ENCODE peak calls at places on chromosomes 7 and 10, in nine cellular contexts. Y is A549; S is K562; J is CD8-positive, alpha-beta memory T cell; K is SJSA1; V is neuronal stem cell; T is naive thymus-derived CD4-positive, alpha-beta T cell; D is mesendoderm; F is heart right ventricle. L is an unnamed sample.

GRCh38 chr10:91409069-91409868 is 875 bp upstream of the HECTD2 start:
- DNase-seq in J (peak; percentile 12), F (peak; percentile 89), Y (peak; percentile 75), T (no peak), S (peak; percentile 53), V (peak; percentile 73), D (peak; percentile 75), K (peak; percentile 90), L (peak; percentile 69)

GRCh38 chr7:30163231-30163894 is 28.6 kb downstream of the MTURN start:
- DNase-seq in V (no peak), Y (no peak), K (peak; percentile 80), S (peak; percentile 56), J (peak; percentile 18), T (no peak), D (no peak), F (no peak), L (no peak)

GRCh38 chr7:3922175-3922635 is 621.2 kb downstream of the SDK1 start:
- DNase-seq in J (no peak), D (peak; percentile 98), T (no peak), S (peak; percentile 37), V (peak; percentile 6), Y (peak; percentile 56), K (peak; percentile 91), F (peak; percentile 23), L (peak; percentile 89)

GRCh38 chr10:86253171-86254072 is 113.2 kb downstream of the GRID1 start:
- DNase-seq in D (peak; percentile 68), J (no peak), K (no peak), S (no peak), F (no peak), Y (no peak), T (no peak), V (no peak), L (no peak)

GRCh38 chr7:20217193-20217948 is at the start of gene MACC1:
- DNase-seq in F (no peak), D (peak; percentile 89), S (peak; percentile 60), V (peak; percentile 23), J (peak; percentile 16), K (no peak), T (peak; percentile 40), Y (no peak), L (no peak)

GRCh38 chr10:125881192-125881591 is at the start of gene DHX32:
- DNase-seq in S (no peak), Y (no peak), T (no peak), K (no peak), J (no peak), V (peak; percentile 87), D (peak; percentile 91), F (no peak), L (no peak)

GRCh38 chr10:74766501-74766900 is 59.9 kb upstream of the KAT6B start:
- DNase-seq in K (peak; percentile 8), V (no peak), S (no peak), T (no peak), Y (no peak), D (no peak), F (no peak), J (no peak), L (no peak)

GRCh38 chr10:103276941-103277712 is at the start of gene INA:
- DNase-seq in D (peak; percentile 87), S (no peak), T (no peak), Y (peak; percentile 39), K (no peak), J (no peak), F (no peak), V (peak; percentile 75), L (peak; percentile 60)

GRCh38 chr7:38681882-38682281 is 50.7 kb upstream of the AMPH start:
- DNase-seq in K (no peak), D (no peak), F (no peak), J (no peak), S (no peak), V (no peak), T (no peak), Y (no peak), L (peak; percentile 36)

GRCh38 chr10:99621454-99622246 is 1.4 kb upstream of the SLC25A28 start:
- DNase-seq in Y (no peak), D (no peak), V (no peak), K (no peak), F (no peak), T (no peak), S (peak; percentile 13), J (no peak), L (no peak)

GRCh38 chr10:61939575-61940301 is 38.2 kb downstream of the ARID5B start:
- DNase-seq in K (peak; percentile 84), Y (no peak), V (no peak), D (no peak), S (peak; percentile 22), F (no peak), T (no peak), J (no peak), L (no peak)

GRCh38 chr7:30617359-30617758 is 22.7 kb downstream of the GARS1 start:
- DNase-seq in Y (no peak), V (no peak), F (no peak), D (no peak), J (no peak), K (no peak), S (no peak), T (no peak), L (no peak)

GRCh38 chr7:43531700-43532099 is 51.2 kb upstream of the STK17A start:
- DNase-seq in S (no peak), D (no peak), J (no peak), V (no peak), K (no peak), Y (no peak), T (no peak), F (peak; percentile 31), L (peak; percentile 36)

GRCh38 chr10:60388116-60388515 is 1.6 kb downstream of the ANK3 start:
- DNase-seq in T (no peak), F (no peak), S (no peak), K (no peak), Y (no peak), V (no peak), J (no peak), D (no peak), L (no peak)

GRCh38 chr10:73800560-73801252 is 10.7 kb downstream of the NDST2 start:
- DNase-seq in J (no peak), D (no peak), T (no peak), Y (no peak), V (no peak), K (no peak), F (no peak), S (no peak), L (no peak)

GRCh38 chr10:88913157-88913556 is 33.1 kb downstream of the STAMBPL1 start:
- DNase-seq in Y (no peak), J (no peak), F (no peak), D (no peak), V (no peak), K (no peak), S (no peak), T (no peak), L (no peak)

GRCh38 chr10:35637456-35637855 is 4.6 kb downstream of the FZD8 start:
- DNase-seq in Y (no peak), V (peak; percentile 92), S (no peak), D (peak; percentile 79), F (no peak), K (no peak), T (no peak), J (no peak), L (peak; percentile 65)

GRCh38 chr10:58457761-58458616 is 54.7 kb upstream of the BICC1 start:
- DNase-seq in Y (no peak), V (no peak), D (no peak), J (no peak), T (no peak), S (no peak), K (peak; percentile 61), F (peak; percentile 74), L (peak; percentile 99)

GRCh38 chr10:117136391-117136975 is 1.6 kb downstream of the VAX1 start:
- DNase-seq in D (peak; percentile 25), K (no peak), F (no peak), T (no peak), Y (no peak), S (no peak), J (no peak), V (no peak), L (no peak)

GRCh38 chr10:117134084-117135025 is 3.7 kb downstream of the VAX1 start:
- DNase-seq in Y (no peak), F (no peak), D (peak; percentile 66), T (no peak), J (no peak), V (peak; percentile 49), K (no peak), S (no peak), L (peak; percentile 69)

GRCh38 chr10:117135480-117136140 is 2.5 kb downstream of the VAX1 start:
- DNase-seq in T (no peak), F (no peak), V (no peak), S (no peak), Y (no peak), K (no peak), J (no peak), D (no peak), L (no peak)

GRCh38 chr10:117133273-117134083 is 4.6 kb downstream of the VAX1 start:
- DNase-seq in Y (no peak), K (no peak), F (no peak), T (no peak), V (no peak), D (peak; percentile 50), S (no peak), J (no peak), L (no peak)

GRCh38 chr10:117135026-117135372 is 3.1 kb downstream of the VAX1 start:
- DNase-seq in K (no peak), V (no peak), J (no peak), F (no peak), S (no peak), Y (no peak), T (no peak), D (peak; percentile 55), L (no peak)
- H3K4me1 ChIP-seq in K (peaks cover 10% of the 10 kb centered on the region), V (peaks cover 41% of the 10 kb centered on the region), J (peaks cover 14% of the 10 kb centered on the region), F (peaks cover 48% of the 10 kb centered on the region), S (no peaks in the 10 kb centered on the region), Y (peaks cover 4% of the 10 kb centered on the region), T (peaks cover 12% of the 10 kb centered on the region), D (peaks cover 8% of the 10 kb centered on the region), L (peaks cover 20% of the 10 kb centered on the region)

GRCh38 chr10:12605580-12606405 is 256.4 kb downstream of the CAMK1D start:
- DNase-seq in D (no peak), V (no peak), J (peak; percentile 19), T (peak; percentile 79), S (no peak), F (peak; percentile 61), K (peak; percentile 8), Y (peak; percentile 85), L (peak; percentile 29)
- H3K4me3 ChIP-seq in D (no peak overlapping the region), V (no peak overlapping the region), J (peak overlapping the region; percentile 30), T (peak overlapping the region; percentile 67), S (no peak overlapping the region), F (peak overlapping the region; percentile 29), K (no peak overlapping the region), Y (peak overlapping the region; percentile 27), L (no peak overlapping the region)

DNA sequence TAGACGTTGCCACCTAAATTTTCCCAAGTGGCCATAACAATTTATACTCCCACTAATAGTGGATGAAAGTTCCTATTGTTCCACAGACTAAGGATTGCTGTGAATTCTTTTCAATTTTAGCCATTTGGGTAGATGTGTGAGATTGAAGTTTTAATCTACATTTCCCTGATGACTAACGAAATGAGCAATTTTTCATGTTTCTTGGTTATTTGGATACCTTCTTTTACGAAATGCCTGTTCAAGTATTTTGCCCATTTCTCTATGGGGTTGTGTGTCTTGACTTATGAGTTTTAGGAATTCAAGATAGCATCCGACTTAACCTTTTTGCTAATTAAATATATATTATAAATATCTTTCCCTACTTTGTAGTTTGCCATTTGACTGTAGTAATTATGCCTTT is 16.4 kb upstream of the PRKG1 start:
- DNase-seq in K (no peak), J (no peak), S (no peak), D (no peak), T (no peak), Y (no peak), V (no peak), F (no peak), L (no peak)
- H3K4me1 ChIP-seq in K (no peaks in the 10 kb centered on the region), J (no peaks in the 10 kb centered on the region), S (no peaks in the 10 kb centered on the region), D (no peaks in the 10 kb centered on the region), T (no peaks in the 10 kb centered on the region), Y (no peaks in the 10 kb centered on the region), V (no peaks in the 10 kb centered on the region), F (no peaks in the 10 kb centered on the region), L (no peaks in the 10 kb centered on the region)

GRCh38 chr10:21536874-21537273 is 2.8 kb downstream of the MLLT10 start:
- DNase-seq in D (no peak), K (no peak), V (no peak), T (no peak), S (no peak), J (no peak), F (no peak), Y (no peak), L (no peak)
- H3K4me3 ChIP-seq in D (no peak overlapping the region), K (no peak overlapping the region), V (no peak overlapping the region), T (no peak overlapping the region), S (no peak overlapping the region), J (no peak overlapping the region), F (no peak overlapping the region), Y (no peak overlapping the region), L (no peak overlapping the region)

L was measured in cardiac muscle cell.